ENCODE peak calls at places on chromosomes 2 and 18, in nine cellular contexts. One of them, this sample, is unnamed.

GRCh38 chr2:229610359-229610758 is 104.0 kb downstream of the DNER start:
- DNase-seq in GM20000: no peak
- DNase-seq in pancreas: no peak
- DNase-seq in cardiac fibroblast: peak
- DNase-seq in HFF-Myc: no peak
- DNase-seq in RWPE1: no peak
- DNase-seq in fibroblast of lung: peak
- DNase-seq in SK-N-SH: no peak
- DNase-seq in endothelial cell: no peak
- DNase-seq in this sample: no peak

GRCh38 chr2:128775401-128776285 is 457.0 kb upstream of the HS6ST1 start:
- DNase-seq in GM20000: no peak
- DNase-seq in pancreas: no peak
- DNase-seq in cardiac fibroblast: no peak
- DNase-seq in HFF-Myc: no peak
- DNase-seq in RWPE1: no peak
- DNase-seq in fibroblast of lung: no peak
- DNase-seq in SK-N-SH: no peak
- DNase-seq in endothelial cell: no peak
- DNase-seq in this sample: no peak

GRCh38 chr2:37361994-37362698 is 17.7 kb downstream of the QPCT start:
- DNase-seq in GM20000: no peak
- DNase-seq in pancreas: no peak
- DNase-seq in cardiac fibroblast: no peak
- DNase-seq in HFF-Myc: no peak
- DNase-seq in RWPE1: no peak
- DNase-seq in fibroblast of lung: no peak
- DNase-seq in SK-N-SH: no peak
- DNase-seq in endothelial cell: no peak
- DNase-seq in this sample: no peak

GRCh38 chr2:66537001-66537400 is 102.1 kb downstream of the MEIS1 start:
- DNase-seq in GM20000: no peak
- DNase-seq in pancreas: no peak
- DNase-seq in cardiac fibroblast: no peak
- DNase-seq in HFF-Myc: no peak
- DNase-seq in RWPE1: no peak
- DNase-seq in fibroblast of lung: no peak
- DNase-seq in SK-N-SH: peak
- DNase-seq in endothelial cell: no peak
- DNase-seq in this sample: peak

GRCh38 chr2:120323214-120323613 is 22.7 kb upstream of the INHBB start:
- DNase-seq in GM20000: no peak
- DNase-seq in pancreas: peak
- DNase-seq in cardiac fibroblast: peak
- DNase-seq in HFF-Myc: no peak
- DNase-seq in RWPE1: no peak
- DNase-seq in fibroblast of lung: peak
- DNase-seq in SK-N-SH: no peak
- DNase-seq in endothelial cell: no peak
- DNase-seq in this sample: no peak

GRCh38 chr2:176817061-176817565 is 395.5 kb upstream of the HNRNPA3 start:
- DNase-seq in GM20000: peak
- DNase-seq in pancreas: no peak
- DNase-seq in cardiac fibroblast: no peak
- DNase-seq in HFF-Myc: no peak
- DNase-seq in RWPE1: no peak
- DNase-seq in fibroblast of lung: no peak
- DNase-seq in SK-N-SH: peak
- DNase-seq in endothelial cell: no peak
- DNase-seq in this sample: no peak

GRCh38 chr2:240214790-240215675 is 74.6 kb upstream of the OTOS start:
- DNase-seq in GM20000: no peak
- DNase-seq in pancreas: no peak
- DNase-seq in cardiac fibroblast: no peak
- DNase-seq in HFF-Myc: peak
- DNase-seq in RWPE1: no peak
- DNase-seq in fibroblast of lung: no peak
- DNase-seq in SK-N-SH: no peak
- DNase-seq in endothelial cell: no peak
- DNase-seq in this sample: no peak

GRCh38 chr2:235583144-235583543 is 89.3 kb downstream of the AGAP1 start:
- DNase-seq in GM20000: no peak
- DNase-seq in pancreas: no peak
- DNase-seq in cardiac fibroblast: no peak
- DNase-seq in HFF-Myc: no peak
- DNase-seq in RWPE1: no peak
- DNase-seq in fibroblast of lung: no peak
- DNase-seq in SK-N-SH: no peak
- DNase-seq in endothelial cell: no peak
- DNase-seq in this sample: no peak

GRCh38 chr18:12377556-12378553 is 828 bp upstream of the AFG3L2 start:
- DNase-seq in GM20000: no peak
- DNase-seq in pancreas: no peak
- DNase-seq in cardiac fibroblast: no peak
- DNase-seq in HFF-Myc: no peak
- DNase-seq in RWPE1: no peak
- DNase-seq in fibroblast of lung: peak
- DNase-seq in SK-N-SH: no peak
- DNase-seq in endothelial cell: no peak
- DNase-seq in this sample: no peak

GRCh38 chr18:26549486-26550435 is 1.4 kb upstream of the KCTD1 start:
- DNase-seq in GM20000: peak
- DNase-seq in pancreas: peak
- DNase-seq in cardiac fibroblast: peak
- DNase-seq in HFF-Myc: peak
- DNase-seq in RWPE1: peak
- DNase-seq in fibroblast of lung: peak
- DNase-seq in SK-N-SH: peak
- DNase-seq in endothelial cell: peak
- DNase-seq in this sample: peak

GRCh38 chr2:51734115-51734514 is 702.2 kb upstream of the NRXN1 start:
- DNase-seq in GM20000: no peak
- DNase-seq in pancreas: no peak
- DNase-seq in cardiac fibroblast: peak
- DNase-seq in HFF-Myc: no peak
- DNase-seq in RWPE1: no peak
- DNase-seq in fibroblast of lung: peak
- DNase-seq in SK-N-SH: no peak
- DNase-seq in endothelial cell: no peak
- DNase-seq in this sample: no peak

GRCh38 chr2:60213865-60214657 is 339.4 kb downstream of the BCL11A start:
- DNase-seq in GM20000: no peak
- DNase-seq in pancreas: peak
- DNase-seq in cardiac fibroblast: peak
- DNase-seq in HFF-Myc: no peak
- DNase-seq in RWPE1: peak
- DNase-seq in fibroblast of lung: no peak
- DNase-seq in SK-N-SH: no peak
- DNase-seq in endothelial cell: no peak
- DNase-seq in this sample: no peak

GRCh38 chr18:6722680-6723079 is 6.8 kb upstream of the ARHGAP28 start:
- DNase-seq in GM20000: no peak
- DNase-seq in pancreas: no peak
- DNase-seq in cardiac fibroblast: no peak
- DNase-seq in HFF-Myc: no peak
- DNase-seq in RWPE1: no peak
- DNase-seq in fibroblast of lung: no peak
- DNase-seq in SK-N-SH: no peak
- DNase-seq in endothelial cell: no peak
- DNase-seq in this sample: no peak

GRCh38 chr2:178177066-178177679 is 17.1 kb upstream of the OSBPL6 start:
- DNase-seq in GM20000: no peak
- DNase-seq in pancreas: no peak
- DNase-seq in cardiac fibroblast: peak
- DNase-seq in HFF-Myc: no peak
- DNase-seq in RWPE1: no peak
- DNase-seq in fibroblast of lung: peak
- DNase-seq in SK-N-SH: no peak
- DNase-seq in endothelial cell: no peak
- DNase-seq in this sample: no peak

GRCh38 chr2:204625135-204625534 is 79.9 kb downstream of the PARD3B start:
- DNase-seq in GM20000: no peak
- DNase-seq in pancreas: no peak
- DNase-seq in cardiac fibroblast: peak
- DNase-seq in HFF-Myc: no peak
- DNase-seq in RWPE1: no peak
- DNase-seq in fibroblast of lung: peak
- DNase-seq in SK-N-SH: peak
- DNase-seq in endothelial cell: no peak
- DNase-seq in this sample: no peak

GRCh38 chr2:100682536-100682935 is 119.7 kb downstream of the PDCL3 start:
- DNase-seq in GM20000: no peak
- DNase-seq in pancreas: no peak
- DNase-seq in cardiac fibroblast: no peak
- DNase-seq in HFF-Myc: no peak
- DNase-seq in RWPE1: no peak
- DNase-seq in fibroblast of lung: no peak
- DNase-seq in SK-N-SH: no peak
- DNase-seq in endothelial cell: no peak
- DNase-seq in this sample: no peak
- TF ChIP-seq CTCF in GM20000: no peak
- TF ChIP-seq CTCF in pancreas: no peak
- TF ChIP-seq CTCF in cardiac fibroblast: no peak
- TF ChIP-seq CTCF in HFF-Myc: no peak
- TF ChIP-seq CTCF in RWPE1: no peak
- TF ChIP-seq CTCF in fibroblast of lung: no peak
- TF ChIP-seq CTCF in SK-N-SH: no peak
- TF ChIP-seq CTCF in endothelial cell: no peak
- TF ChIP-seq CTCF in this sample: no peak

DNA sequence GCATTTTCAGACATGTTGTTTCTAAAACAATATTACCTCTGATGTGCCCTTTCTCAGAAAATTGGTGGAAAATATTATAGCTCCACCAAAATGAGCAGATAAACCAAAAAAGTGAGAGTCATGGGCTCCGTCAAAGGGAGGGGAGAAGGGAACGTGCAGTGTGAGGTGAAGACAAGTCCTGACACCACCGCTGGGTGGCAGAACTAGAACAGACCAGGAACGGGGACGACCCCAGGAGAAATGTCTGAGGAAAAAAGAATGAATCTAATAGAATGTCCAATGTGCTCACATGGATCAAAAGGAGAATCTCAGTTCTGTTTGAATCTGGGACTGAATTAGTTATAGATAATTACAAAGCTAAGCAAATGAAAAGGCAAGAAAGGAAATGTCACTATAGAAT is 22.6 kb upstream of the BCL2 start:
- DNase-seq in GM20000: peak
- DNase-seq in pancreas: no peak
- DNase-seq in cardiac fibroblast: peak
- DNase-seq in HFF-Myc: no peak
- DNase-seq in RWPE1: no peak
- DNase-seq in fibroblast of lung: peak
- DNase-seq in SK-N-SH: peak
- DNase-seq in endothelial cell: peak
- DNase-seq in this sample: peak
- TF ChIP-seq CTCF in GM20000: peak
- TF ChIP-seq CTCF in pancreas: no peak
- TF ChIP-seq CTCF in cardiac fibroblast: peak
- TF ChIP-seq CTCF in HFF-Myc: peak
- TF ChIP-seq CTCF in RWPE1: peak
- TF ChIP-seq CTCF in fibroblast of lung: peak
- TF ChIP-seq CTCF in SK-N-SH: peak
- TF ChIP-seq CTCF in endothelial cell: peak
- TF ChIP-seq CTCF in this sample: peak

GRCh38 chr2:181581534-181581933 is 75.4 kb downstream of the CERKL start:
- DNase-seq in GM20000: no peak
- DNase-seq in pancreas: no peak
- DNase-seq in cardiac fibroblast: no peak
- DNase-seq in HFF-Myc: no peak
- DNase-seq in RWPE1: no peak
- DNase-seq in fibroblast of lung: no peak
- DNase-seq in SK-N-SH: no peak
- DNase-seq in endothelial cell: peak
- DNase-seq in this sample: no peak
- TF ChIP-seq CTCF in GM20000: no peak
- TF ChIP-seq CTCF in pancreas: no peak
- TF ChIP-seq CTCF in cardiac fibroblast: no peak
- TF ChIP-seq CTCF in HFF-Myc: peak
- TF ChIP-seq CTCF in RWPE1: no peak
- TF ChIP-seq CTCF in fibroblast of lung: no peak
- TF ChIP-seq CTCF in SK-N-SH: no peak
- TF ChIP-seq CTCF in endothelial cell: peak
- TF ChIP-seq CTCF in this sample: no peak

DNA sequence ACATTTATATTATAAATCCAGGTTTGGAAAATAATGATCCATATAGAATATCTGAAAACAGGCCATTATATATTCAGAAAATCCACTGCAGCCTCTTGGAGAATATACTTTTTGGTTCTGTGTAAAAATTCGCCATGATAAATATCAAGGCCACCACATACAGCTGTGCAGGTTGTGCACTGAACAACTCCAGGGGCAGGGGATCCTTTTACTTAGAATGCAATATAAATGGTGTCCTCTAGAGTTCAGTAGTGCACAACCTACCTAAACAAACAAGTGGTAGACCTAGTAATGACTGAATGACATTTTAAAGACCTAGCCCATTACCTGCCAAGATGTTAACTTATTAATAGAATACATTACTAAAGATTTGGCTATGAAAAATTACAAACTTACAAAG is 22.4 kb downstream of the MOGAT1 start:
- DNase-seq in GM20000: no peak
- DNase-seq in pancreas: no peak
- DNase-seq in cardiac fibroblast: peak
- DNase-seq in HFF-Myc: no peak
- DNase-seq in RWPE1: peak
- DNase-seq in fibroblast of lung: no peak
- DNase-seq in SK-N-SH: no peak
- DNase-seq in endothelial cell: no peak
- DNase-seq in this sample: no peak
- TF ChIP-seq CTCF in GM20000: no peak
- TF ChIP-seq CTCF in pancreas: no peak
- TF ChIP-seq CTCF in cardiac fibroblast: peak
- TF ChIP-seq CTCF in HFF-Myc: peak
- TF ChIP-seq CTCF in RWPE1: no peak
- TF ChIP-seq CTCF in fibroblast of lung: peak
- TF ChIP-seq CTCF in SK-N-SH: no peak
- TF ChIP-seq CTCF in endothelial cell: peak
- TF ChIP-seq CTCF in this sample: peak

DNA sequence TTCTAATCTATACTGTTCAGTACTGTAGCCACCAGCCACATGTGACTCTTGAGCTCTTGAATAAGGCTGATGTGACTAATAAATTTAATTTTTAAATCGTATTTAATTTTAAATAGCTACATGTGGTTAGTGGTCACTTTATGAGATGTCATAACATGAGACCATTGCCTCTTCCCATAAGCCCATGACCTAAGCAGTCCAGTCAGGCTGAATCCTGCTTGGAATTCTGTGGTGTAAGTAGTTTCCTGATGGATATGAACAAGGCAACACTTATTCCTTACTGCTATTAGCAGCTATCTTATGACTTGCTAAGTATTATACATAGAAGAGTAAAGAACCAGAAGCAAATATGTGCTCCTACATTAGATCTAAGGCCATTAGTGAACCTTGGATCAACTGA is 150.0 kb downstream of the DIS3L2 start:
- DNase-seq in GM20000: no peak
- DNase-seq in pancreas: no peak
- DNase-seq in cardiac fibroblast: no peak
- DNase-seq in HFF-Myc: no peak
- DNase-seq in RWPE1: no peak
- DNase-seq in fibroblast of lung: no peak
- DNase-seq in SK-N-SH: no peak
- DNase-seq in endothelial cell: no peak
- DNase-seq in this sample: no peak
- TF ChIP-seq CTCF in GM20000: no peak
- TF ChIP-seq CTCF in pancreas: no peak
- TF ChIP-seq CTCF in cardiac fibroblast: no peak
- TF ChIP-seq CTCF in HFF-Myc: no peak
- TF ChIP-seq CTCF in RWPE1: no peak
- TF ChIP-seq CTCF in fibroblast of lung: no peak
- TF ChIP-seq CTCF in SK-N-SH: no peak
- TF ChIP-seq CTCF in endothelial cell: no peak
- TF ChIP-seq CTCF in this sample: no peak